ENCODE peak calls at places on chromosomes 13 and 19, in four cellular contexts. Q is K562, J is HCT116, N is SK-N-SH. T is an unnamed sample.

GRCh38 chr13:83048419-83048818 is 833.9 kb downstream of the SLITRK1 start:
- DNase-seq in Q (no peak), J (no peak), N (no peak), T (no peak)

GRCh38 chr13:37870895-37871550 is 1.5 kb upstream of the TRPC4 start:
- DNase-seq in Q (no peak), J (no peak), N (no peak), T (no peak)

GRCh38 chr19:5978606-5979552 is 939 bp upstream of the RANBP3 start:
- DNase-seq in Q (peak; percentile 39), J (no peak), N (peak; percentile 42), T (no peak)

GRCh38 chr13:96373597-96373996 is 283.7 kb downstream of the HS6ST3 start:
- DNase-seq in Q (no peak), J (no peak), N (no peak), T (no peak)

GRCh38 chr13:62119739-62120700 is 704.4 kb upstream of the PCDH20 start:
- DNase-seq in Q (no peak), J (peak; percentile 10), N (peak; percentile 17), T (peak; percentile 1)

GRCh38 chr13:31204592-31204991 is 4.8 kb downstream of the B3GLCT start:
- DNase-seq in Q (peak; percentile 80), J (peak; percentile 45), N (peak; percentile 40), T (no peak)

GRCh38 chr19:55537741-55538111 is 793 bp upstream of the SBK2 start:
- DNase-seq in Q (no peak), J (no peak), N (no peak), T (no peak)

GRCh38 chr19:5096536-5096935 is 127.6 kb downstream of the KDM4B start:
- DNase-seq in Q (no peak), J (no peak), N (no peak), T (no peak)

GRCh38 chr13:41356788-41357187 is 45.7 kb downstream of the NAA16 start:
- DNase-seq in Q (no peak), J (no peak), N (no peak), T (no peak)

GRCh38 chr19:6318772-6319171 is 14.6 kb downstream of the ACER1 start:
- DNase-seq in Q (no peak), J (no peak), N (no peak), T (no peak)

GRCh38 chr13:69720278-69720983 is 387.2 kb upstream of the ATXN8OS start:
- DNase-seq in Q (no peak), J (no peak), N (no peak), T (no peak)

GRCh38 chr13:107832521-107833095 is 382.7 kb downstream of the LIG4 start:
- DNase-seq in Q (no peak), J (no peak), N (no peak), T (no peak)

GRCh38 chr13:29436291-29436690 is 159.2 kb downstream of the SLC7A1 start:
- DNase-seq in Q (no peak), J (no peak), N (no peak), T (no peak)

GRCh38 chr13:25939961-25940687 is 111.7 kb downstream of the SHISA2 start:
- DNase-seq in Q (no peak), J (no peak), N (no peak), T (no peak)

GRCh38 chr19:5828661-5829566 is 10.6 kb downstream of the FUT6 start:
- DNase-seq in Q (no peak), J (no peak), N (peak; percentile 89), T (no peak)

GRCh38 chr13:50779443-50780200 is 63.9 kb downstream of the DLEU7 start:
- DNase-seq in Q (no peak), J (no peak), N (peak; percentile 52), T (no peak)

GRCh38 chr19:14449321-14449720 is 16.2 kb downstream of the PKN1 start:
- DNase-seq in Q (no peak), J (no peak), N (no peak), T (no peak)

GRCh38 chr13:35092751-35093150 is 150.7 kb downstream of the NBEA start:
- DNase-seq in Q (no peak), J (no peak), N (no peak), T (no peak)

GRCh38 chr19:49387936-49388372 is at the start of gene KASH5:
- DNase-seq in Q (peak; percentile 86), J (no peak), N (peak; percentile 87), T (no peak)

GRCh38 chr13:45949161-45949560 is 97.6 kb upstream of the SIAH3 start:
- DNase-seq in Q (no peak), J (no peak), N (no peak), T (no peak)

GRCh38 chr13:114063545-114064515 is 68.6 kb downstream of the RASA3 start:
- DNase-seq in Q (peak; percentile 24), J (no peak), N (peak; percentile 75), T (no peak)
- TF ChIP-seq JUND in Q (no peak), J (no peak), N (no peak), T (no peak)

DNA sequence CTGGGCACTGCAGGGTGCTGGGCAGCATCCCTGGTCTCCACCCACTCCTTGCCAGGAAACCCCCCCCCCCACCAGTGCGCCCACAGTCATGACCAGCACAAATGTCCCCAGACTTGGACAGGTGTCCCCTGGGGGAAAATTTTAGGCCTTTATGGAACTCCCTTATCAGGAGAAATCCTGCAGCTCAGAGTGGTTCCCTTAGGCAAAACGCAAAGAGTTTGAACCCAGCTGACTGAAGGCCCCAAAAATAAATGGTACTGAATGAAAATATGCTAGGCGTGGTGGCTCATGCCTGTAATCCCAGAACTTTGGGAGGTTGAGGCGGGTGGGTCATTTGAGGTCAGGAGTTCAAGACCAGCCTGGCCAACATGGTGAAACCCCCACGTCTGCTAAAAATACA is 51.8 kb downstream of the GADD45B start:
- DNase-seq in Q (no peak), J (no peak), N (peak; percentile 12), T (no peak)
- TF ChIP-seq JUND in Q (no peak), J (no peak), N (no peak), T (no peak)

GRCh38 chr13:24625324-24625723 is 54.9 kb upstream of the ATP12A start:
- DNase-seq in Q (no peak), J (no peak), N (no peak), T (no peak)

GRCh38 chr13:24623141-24623665 is 57.0 kb upstream of the ATP12A start:
- DNase-seq in Q (no peak), J (no peak), N (no peak), T (no peak)

GRCh38 chr13:24625870-24626419 is 54.3 kb upstream of the ATP12A start:
- DNase-seq in Q (no peak), J (no peak), N (no peak), T (no peak)

GRCh38 chr13:24624363-24624762 is 55.8 kb upstream of the ATP12A start:
- DNase-seq in Q (no peak), J (no peak), N (no peak), T (no peak)

DNA sequence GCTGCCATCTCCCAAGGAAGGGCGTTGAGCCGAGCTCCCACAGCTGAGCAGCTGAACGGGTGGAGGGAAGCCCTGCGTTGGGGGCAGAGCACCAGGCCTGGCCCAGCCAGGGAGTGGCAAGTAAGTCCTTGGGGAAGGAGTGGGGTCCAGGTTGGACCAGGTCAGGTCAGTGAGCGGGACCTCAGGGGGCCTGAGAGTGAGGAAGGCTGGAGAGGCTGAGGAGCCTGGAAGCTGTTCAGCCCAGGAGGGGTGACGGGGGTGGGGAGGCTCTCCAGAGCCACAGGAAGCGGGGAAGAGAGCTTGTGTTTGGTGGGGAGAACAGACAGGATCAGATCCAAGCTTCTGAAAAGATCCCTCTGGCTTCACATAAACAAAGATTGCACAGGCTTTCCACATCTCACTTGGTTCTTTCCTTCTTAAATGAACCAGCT is 55.4 kb upstream of the ATP12A start:
- DNase-seq in Q (no peak), J (no peak), N (no peak), T (no peak)
- TF ChIP-seq JUND in Q (no peak), J (no peak), N (no peak), T (no peak)

GRCh38 chr13:110806636-110807035 is 93.1 kb downstream of the ING1 start:
- DNase-seq in Q (no peak), J (no peak), N (no peak), T (no peak)
- TF ChIP-seq JUND in Q (no peak), J (no peak), N (no peak), T (no peak)

GRCh38 chr19:13053238-13053637 is 49.4 kb downstream of the LYL1 start:
- DNase-seq in Q (no peak), J (no peak), N (no peak), T (no peak)
- TF ChIP-seq JUND in Q (no peak), J (no peak), N (no peak), T (no peak)

GRCh38 chr19:34232566-34233481 is 21.5 kb upstream of the GARRE1 start:
- DNase-seq in Q (peak; percentile 34), J (peak; percentile 57), N (no peak), T (no peak)
- TF ChIP-seq JUND in Q (peak; percentile 90), J (peak; percentile 58), N (peak; percentile 80), T (no peak)

GRCh38 chr13:43780666-43781065 is 6.1 kb downstream of the ENOX1 start:
- DNase-seq in Q (no peak), J (no peak), N (no peak), T (peak; percentile 19)
- TF ChIP-seq JUND in Q (no peak), J (no peak), N (no peak), T (no peak)

GRCh38 chr19:33683881-33684549 is 62.3 kb downstream of the CHST8 start:
- DNase-seq in Q (peak; percentile 27), J (no peak), N (no peak), T (peak; percentile 76)
- TF ChIP-seq JUND in Q (no peak), J (no peak), N (no peak), T (no peak)